ENCODE peak calls at places on chromosome 22, in four cellular contexts. One of them, this sample, is unnamed.

GRCh38 chr22:44360686-44361381 is 48.1 kb upstream of the SHISAL1 start:
- DNase-seq in adrenal gland: peak
- DNase-seq in body of pancreas: no peak
- DNase-seq in pancreas: no peak
- DNase-seq in this sample: peak

GRCh38 chr22:26321469-26321913 is 107.6 kb upstream of the ASPHD2 start:
- DNase-seq in body of pancreas: no peak
- DNase-seq in adrenal gland: no peak
- DNase-seq in pancreas: no peak
- DNase-seq in this sample: no peak

GRCh38 chr22:26845016-26845728 is 187.8 kb downstream of the MIAT start:
- DNase-seq in body of pancreas: no peak
- DNase-seq in adrenal gland: no peak
- DNase-seq in pancreas: no peak
- DNase-seq in this sample: no peak

GRCh38 chr22:39577900-39578299 is 7.3 kb downstream of the CACNA1I start:
- DNase-seq in body of pancreas: no peak
- DNase-seq in pancreas: no peak
- DNase-seq in adrenal gland: no peak
- DNase-seq in this sample: no peak

GRCh38 chr22:28951969-28952521 is 68.7 kb downstream of the ZNRF3 start:
- DNase-seq in adrenal gland: no peak
- DNase-seq in pancreas: no peak
- DNase-seq in body of pancreas: no peak
- DNase-seq in this sample: no peak

GRCh38 chr22:50145741-50146439 is 24.6 kb upstream of the PANX2 start:
- DNase-seq in body of pancreas: no peak
- DNase-seq in adrenal gland: no peak
- DNase-seq in pancreas: no peak
- DNase-seq in this sample: no peak

GRCh38 chr22:23909258-23909898 is 15.2 kb downstream of the MIF start:
- DNase-seq in adrenal gland: no peak
- DNase-seq in pancreas: no peak
- DNase-seq in body of pancreas: no peak
- DNase-seq in this sample: no peak

GRCh38 chr22:42069801-42070516 is 653 bp downstream of the NAGA start:
- DNase-seq in adrenal gland: no peak
- DNase-seq in pancreas: no peak
- DNase-seq in body of pancreas: no peak
- DNase-seq in this sample: no peak

GRCh38 chr22:43389227-43389836 is 22.5 kb upstream of the MPPED1 start:
- DNase-seq in pancreas: no peak
- DNase-seq in body of pancreas: no peak
- DNase-seq in adrenal gland: no peak
- DNase-seq in this sample: no peak

GRCh38 chr22:44131412-44131811 is 49.3 kb upstream of the PARVG start:
- DNase-seq in pancreas: no peak
- DNase-seq in adrenal gland: no peak
- DNase-seq in body of pancreas: no peak
- DNase-seq in this sample: no peak

GRCh38 chr22:41092847-41093371 is 517 bp downstream of the EP300 start:
- DNase-seq in adrenal gland: peak
- DNase-seq in pancreas: peak
- DNase-seq in body of pancreas: peak
- DNase-seq in this sample: no peak

GRCh38 chr22:39177791-39178190 is 25.3 kb upstream of the CBX7 start:
- DNase-seq in adrenal gland: no peak
- DNase-seq in body of pancreas: no peak
- DNase-seq in pancreas: no peak
- DNase-seq in this sample: peak

GRCh38 chr22:39895682-39896081 is 2.1 kb upstream of the ENTHD1 start:
- DNase-seq in adrenal gland: no peak
- DNase-seq in pancreas: no peak
- DNase-seq in body of pancreas: no peak
- DNase-seq in this sample: no peak

GRCh38 chr22:23398701-23399366 is 181.3 kb downstream of the IGLL1 start:
- DNase-seq in body of pancreas: no peak
- DNase-seq in adrenal gland: no peak
- DNase-seq in pancreas: no peak
- DNase-seq in this sample: no peak

GRCh38 chr22:32539631-32540449 is 65.2 kb downstream of the FBXO7 start:
- DNase-seq in body of pancreas: no peak
- DNase-seq in pancreas: no peak
- DNase-seq in adrenal gland: no peak
- DNase-seq in this sample: no peak

GRCh38 chr22:38953577-38954413 is 3.6 kb upstream of the APOBEC3A start:
- DNase-seq in body of pancreas: no peak
- DNase-seq in adrenal gland: no peak
- DNase-seq in pancreas: no peak
- DNase-seq in this sample: no peak

GRCh38 chr22:29266564-29267461 is 968 bp downstream of the RHBDD3 start:
- DNase-seq in body of pancreas: no peak
- DNase-seq in pancreas: no peak
- DNase-seq in adrenal gland: peak
- DNase-seq in this sample: peak

GRCh38 chr22:47782461-47783075 is 1020.1 kb downstream of the TBC1D22A start:
- DNase-seq in adrenal gland: no peak
- DNase-seq in pancreas: no peak
- DNase-seq in body of pancreas: no peak
- DNase-seq in this sample: no peak

GRCh38 chr22:23898006-23898974 is 4.1 kb downstream of the MIF start:
- DNase-seq in pancreas: no peak
- DNase-seq in body of pancreas: no peak
- DNase-seq in adrenal gland: no peak
- DNase-seq in this sample: no peak

GRCh38 chr22:23782649-23783048 is 4.1 kb upstream of the SMARCB1 start:
- DNase-seq in pancreas: no peak
- DNase-seq in adrenal gland: no peak
- DNase-seq in body of pancreas: no peak
- DNase-seq in this sample: no peak

GRCh38 chr22:26404851-26405357 is 24.2 kb upstream of the ASPHD2 start:
- DNase-seq in pancreas: no peak
- DNase-seq in body of pancreas: no peak
- DNase-seq in adrenal gland: no peak
- DNase-seq in this sample: no peak

GRCh38 chr22:29224121-29224858 is 18.6 kb downstream of the EMID1 start:
- DNase-seq in body of pancreas: no peak
- DNase-seq in adrenal gland: no peak
- DNase-seq in pancreas: no peak
- DNase-seq in this sample: no peak

DNA sequence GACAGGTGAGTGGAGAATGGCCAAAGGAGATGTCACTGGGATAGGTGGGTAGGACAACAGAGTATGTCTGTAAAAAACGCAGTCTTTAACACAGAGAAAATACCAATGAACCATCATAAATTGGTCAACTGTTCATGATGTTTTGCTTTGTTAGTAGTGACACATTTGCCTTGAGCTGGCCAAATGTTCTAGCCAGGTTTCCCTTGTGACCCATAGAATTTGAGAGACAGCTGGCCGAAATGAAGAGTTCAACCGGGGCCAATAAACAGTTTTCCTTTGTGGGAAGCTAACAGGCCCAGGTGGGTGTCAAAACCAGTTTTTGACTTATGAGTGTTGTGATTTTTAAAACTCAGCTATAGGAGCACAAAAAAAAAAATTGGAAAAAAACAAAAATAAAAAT is 116.6 kb upstream of the BID start:
- DNase-seq in body of pancreas: no peak
- DNase-seq in adrenal gland: no peak
- DNase-seq in pancreas: no peak
- DNase-seq in this sample: no peak
- TF ChIP-seq CTCF in body of pancreas: no peak
- TF ChIP-seq CTCF in adrenal gland: no peak
- TF ChIP-seq CTCF in pancreas: no peak
- TF ChIP-seq CTCF in this sample: no peak

GRCh38 chr22:37318255-37319109 is 36.2 kb downstream of the CYTH4 start:
- DNase-seq in adrenal gland: no peak
- DNase-seq in pancreas: no peak
- DNase-seq in body of pancreas: no peak
- DNase-seq in this sample: no peak

GRCh38 chr22:37316405-37316804 is 34.1 kb downstream of the CYTH4 start:
- DNase-seq in body of pancreas: no peak
- DNase-seq in pancreas: no peak
- DNase-seq in adrenal gland: no peak
- DNase-seq in this sample: no peak

GRCh38 chr22:37317698-37318210 is 35.4 kb downstream of the CYTH4 start:
- DNase-seq in adrenal gland: no peak
- DNase-seq in body of pancreas: no peak
- DNase-seq in pancreas: no peak
- DNase-seq in this sample: no peak

GRCh38 chr22:37314315-37315046 is 32.2 kb downstream of the CYTH4 start:
- DNase-seq in adrenal gland: no peak
- DNase-seq in pancreas: no peak
- DNase-seq in body of pancreas: no peak
- DNase-seq in this sample: no peak

GRCh38 chr22:37316875-37317371 is 34.6 kb downstream of the CYTH4 start:
- DNase-seq in adrenal gland: peak
- DNase-seq in pancreas: peak
- DNase-seq in body of pancreas: peak
- DNase-seq in this sample: peak
- TF ChIP-seq CTCF in adrenal gland: peak
- TF ChIP-seq CTCF in pancreas: peak
- TF ChIP-seq CTCF in body of pancreas: peak
- TF ChIP-seq CTCF in this sample: peak

DNA sequence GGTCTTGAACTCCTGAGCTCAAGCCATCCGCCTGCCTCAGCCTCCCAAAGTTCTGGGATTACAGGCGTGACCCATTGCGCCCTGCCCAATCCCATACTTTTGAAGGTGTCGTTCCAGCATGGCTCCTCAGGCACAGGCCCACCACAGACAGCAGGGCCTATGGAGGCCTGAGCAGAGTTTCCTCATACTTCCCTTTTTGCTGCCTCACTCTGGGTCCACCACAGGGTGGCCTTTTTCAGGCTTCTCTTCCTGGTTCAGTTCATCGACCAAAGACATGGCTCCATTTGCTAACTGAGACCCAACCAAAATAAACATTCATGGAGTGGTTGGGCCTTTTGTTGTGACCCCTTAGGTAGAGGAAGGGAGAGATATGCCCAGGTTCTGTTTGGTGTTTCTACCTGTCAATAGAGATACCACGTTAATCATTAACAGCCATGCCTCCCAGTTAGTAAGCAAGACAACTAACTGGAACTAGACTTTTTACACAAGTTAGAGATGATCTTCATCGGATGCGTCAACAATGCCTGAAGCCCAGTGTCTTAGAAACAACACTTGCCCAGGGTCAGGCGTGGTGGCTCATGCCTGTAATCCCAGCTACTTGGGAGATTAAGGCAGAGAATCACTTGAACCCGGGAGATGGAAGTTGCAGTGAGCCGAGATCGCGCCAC is 35.1 kb downstream of the TRIOBP start:
- DNase-seq in pancreas: no peak
- DNase-seq in body of pancreas: no peak
- DNase-seq in adrenal gland: no peak
- DNase-seq in this sample: no peak
- TF ChIP-seq CTCF in pancreas: no peak
- TF ChIP-seq CTCF in body of pancreas: no peak
- TF ChIP-seq CTCF in adrenal gland: peak
- TF ChIP-seq CTCF in this sample: no peak

GRCh38 chr22:20551805-20552449 is 44.5 kb downstream of the MED15 start:
- DNase-seq in body of pancreas: peak
- DNase-seq in adrenal gland: no peak
- DNase-seq in pancreas: peak
- DNase-seq in this sample: no peak
- TF ChIP-seq CTCF in body of pancreas: peak
- TF ChIP-seq CTCF in adrenal gland: no peak
- TF ChIP-seq CTCF in pancreas: peak
- TF ChIP-seq CTCF in this sample: peak

GRCh38 chr22:48976556-48977535 is 850.8 kb downstream of the BRD1 start:
- DNase-seq in pancreas: no peak
- DNase-seq in adrenal gland: no peak
- DNase-seq in body of pancreas: no peak
- DNase-seq in this sample: peak
- TF ChIP-seq CTCF in pancreas: no peak
- TF ChIP-seq CTCF in adrenal gland: no peak
- TF ChIP-seq CTCF in body of pancreas: no peak
- TF ChIP-seq CTCF in this sample: no peak

GRCh38 chr22:31269892-31270574 is 22.3 kb downstream of the PIK3IP1 start:
- DNase-seq in adrenal gland: no peak
- DNase-seq in body of pancreas: no peak
- DNase-seq in pancreas: no peak
- DNase-seq in this sample: no peak
- TF ChIP-seq CTCF in adrenal gland: no peak
- TF ChIP-seq CTCF in body of pancreas: no peak
- TF ChIP-seq CTCF in pancreas: no peak
- TF ChIP-seq CTCF in this sample: no peak

This sample was measured in osteocyte.